ENCODE peak calls at places on chromosomes 12 and 14, in nine cellular contexts. F, S, J, M, C, T, P, U and H are unnamed samples.

GRCh38 chr12:115044073-115044472 is 360.1 kb upstream of the TBX3 start:
- DNase-seq in U (no peak), M (no peak), C (no peak), F (no peak), S (no peak), J (peak), T (no peak), P (no peak), H (no peak)

GRCh38 chr14:87002831-87003230 is 990.2 kb downstream of the GALC start:
- DNase-seq in U (peak), C (no peak), S (no peak), T (no peak), J (peak), F (no peak), M (no peak), P (no peak), H (no peak)

GRCh38 chr12:55188974-55189556 is 31.8 kb upstream of the OR10A7 start:
- DNase-seq in J (peak), S (no peak), P (peak), T (peak), C (peak), M (peak), U (peak), F (peak), H (peak)

GRCh38 chr14:65062096-65063075 is 39.9 kb downstream of the MAX start:
- DNase-seq in C (no peak), T (no peak), U (peak), J (no peak), F (no peak), M (no peak), P (no peak), S (no peak), H (no peak)

GRCh38 chr14:35222872-35223471 is 69.2 kb upstream of the PSMA6 start:
- DNase-seq in T (no peak), U (no peak), F (no peak), P (no peak), C (no peak), S (no peak), M (no peak), J (no peak), H (no peak)

GRCh38 chr12:7219599-7220243 is 30.2 kb downstream of the PEX5 start:
- DNase-seq in F (peak), U (peak), S (peak), T (peak), P (peak), J (peak), C (peak), M (peak), H (peak)

GRCh38 chr14:64234877-64235651 is 59.1 kb downstream of the ESR2 start:
- DNase-seq in U (peak), J (peak), P (peak), S (no peak), F (peak), C (no peak), T (no peak), M (peak), H (no peak)

GRCh38 chr12:13282861-13283260 is 86.3 kb downstream of the EMP1 start:
- DNase-seq in M (no peak), F (no peak), U (no peak), P (no peak), S (no peak), T (no peak), J (no peak), C (no peak), H (no peak)

GRCh38 chr14:60222820-60223219 is 26.2 kb upstream of the PPM1A start:
- DNase-seq in M (peak), T (no peak), C (no peak), S (no peak), J (no peak), F (no peak), U (no peak), P (no peak), H (no peak)

GRCh38 chr12:49868952-49869815 is 26.3 kb upstream of the BCDIN3D start:
- DNase-seq in C (no peak), F (peak), S (peak), U (peak), M (peak), T (peak), P (no peak), J (peak), H (no peak)

GRCh38 chr12:1915082-1915968 is 3.1 kb downstream of the CACNA2D4 start:
- DNase-seq in C (peak), P (no peak), J (no peak), M (no peak), U (no peak), T (peak), F (peak), S (no peak), H (peak)

GRCh38 chr12:64682572-64683277 is 72.4 kb downstream of the RASSF3 start:
- DNase-seq in F (peak), U (peak), P (no peak), J (peak), C (no peak), T (no peak), M (peak), S (no peak), H (no peak)

GRCh38 chr14:61750708-61751474 is 11.3 kb upstream of the SNAPC1 start:
- DNase-seq in J (peak), T (peak), S (no peak), F (peak), C (no peak), U (peak), P (peak), M (peak), H (peak)

GRCh38 chr12:53118771-53119300 is 15.6 kb downstream of the SOAT2 start:
- DNase-seq in T (no peak), P (no peak), M (no peak), F (no peak), S (no peak), J (no peak), U (no peak), C (no peak), H (no peak)

GRCh38 chr12:52628841-52629240 is 10.5 kb upstream of the KRT73 start:
- DNase-seq in T (no peak), C (no peak), J (no peak), F (no peak), S (no peak), M (no peak), U (no peak), P (no peak), H (no peak)

GRCh38 chr14:33692762-33693161 is 258.1 kb downstream of the EGLN3 start:
- DNase-seq in F (no peak), U (peak), S (no peak), P (no peak), J (peak), M (no peak), T (no peak), C (no peak), H (no peak)

GRCh38 chr12:71415336-71416231 is 24.0 kb upstream of the LGR5 start:
- DNase-seq in P (peak), U (peak), C (no peak), T (peak), S (no peak), F (peak), J (peak), M (peak), H (peak)

GRCh38 chr14:106044949-106045596 is 518.7 kb downstream of the TMEM121 start:
- DNase-seq in F (peak), J (peak), U (no peak), M (peak), C (no peak), T (peak), S (no peak), P (peak), H (peak)

GRCh38 chr12:81143057-81143456 is 65.2 kb downstream of the ACSS3 start:
- DNase-seq in F (no peak), S (no peak), C (no peak), P (no peak), M (peak), U (no peak), J (no peak), T (no peak), H (no peak)

GRCh38 chr14:73760598-73761586 is 46.7 kb upstream of the PNMA1 start:
- DNase-seq in S (no peak), T (no peak), C (no peak), P (no peak), F (no peak), U (no peak), M (no peak), J (no peak), H (no peak)

GRCh38 chr14:94356379-94357056 is 31.9 kb downstream of the SERPINA1 start:
- DNase-seq in T (no peak), P (no peak), F (no peak), J (no peak), M (no peak), S (no peak), U (no peak), C (no peak), H (no peak)

GRCh38 chr14:94357166-94357565 is 31.2 kb downstream of the SERPINA1 start:
- DNase-seq in T (no peak), C (no peak), M (no peak), J (no peak), P (no peak), S (no peak), U (no peak), F (no peak), H (no peak)

GRCh38 chr14:94360945-94361565 is 27.3 kb downstream of the SERPINA1 start:
- DNase-seq in T (no peak), M (no peak), F (no peak), U (no peak), S (no peak), P (no peak), C (no peak), J (no peak), H (no peak)

GRCh38 chr14:94354638-94355185 is 31.6 kb upstream of the SERPINA6 start:
- DNase-seq in F (no peak), C (no peak), J (no peak), S (no peak), M (no peak), P (no peak), T (no peak), U (no peak), H (no peak)

DNA sequence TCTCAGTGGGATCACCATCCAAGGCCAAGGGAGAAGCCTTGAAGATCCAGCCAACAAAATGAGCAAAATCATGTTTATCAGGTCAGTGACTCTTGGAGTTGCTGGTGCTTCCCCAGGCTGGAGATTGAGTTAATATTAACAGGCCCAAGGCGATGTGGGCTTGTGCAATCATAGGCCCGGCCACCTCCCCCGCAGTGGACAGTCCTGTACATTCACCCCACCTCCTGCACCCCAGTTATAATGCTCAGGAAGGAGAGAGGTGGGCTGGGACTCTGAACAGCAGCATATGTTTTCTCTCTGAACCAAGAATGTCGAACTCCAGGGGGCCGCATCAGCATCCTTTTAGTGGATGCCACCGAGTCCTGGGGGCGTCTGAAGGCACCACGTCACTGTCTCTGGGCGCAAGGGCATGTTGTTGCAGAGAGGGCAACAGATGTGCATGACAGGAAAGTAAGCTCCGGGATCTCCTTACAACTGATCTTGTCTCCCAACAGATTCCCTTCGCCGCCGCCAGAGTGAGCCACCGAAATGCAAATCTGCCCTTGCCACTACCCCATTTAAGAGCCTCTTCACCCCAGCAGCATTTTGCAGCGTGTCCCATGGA is 32.2 kb upstream of the SERPINA6 start:
- DNase-seq in T (peak), S (no peak), J (peak), F (no peak), C (no peak), M (peak), P (no peak), U (peak), H (peak)
- TF ChIP-seq CTCF in T (peak), S (no peak), J (peak), F (peak), C (peak), M (no peak), P (no peak), U (peak), H (no peak)

GRCh38 chr12:107107381-107107780 is 14.0 kb upstream of the CRY1 start:
- DNase-seq in S (no peak), J (no peak), F (no peak), M (no peak), U (no peak), P (no peak), T (no peak), C (no peak), H (no peak)
- TF ChIP-seq CTCF in S (no peak), J (no peak), F (no peak), M (no peak), U (no peak), P (no peak), T (no peak), C (no peak), H (no peak)

DNA sequence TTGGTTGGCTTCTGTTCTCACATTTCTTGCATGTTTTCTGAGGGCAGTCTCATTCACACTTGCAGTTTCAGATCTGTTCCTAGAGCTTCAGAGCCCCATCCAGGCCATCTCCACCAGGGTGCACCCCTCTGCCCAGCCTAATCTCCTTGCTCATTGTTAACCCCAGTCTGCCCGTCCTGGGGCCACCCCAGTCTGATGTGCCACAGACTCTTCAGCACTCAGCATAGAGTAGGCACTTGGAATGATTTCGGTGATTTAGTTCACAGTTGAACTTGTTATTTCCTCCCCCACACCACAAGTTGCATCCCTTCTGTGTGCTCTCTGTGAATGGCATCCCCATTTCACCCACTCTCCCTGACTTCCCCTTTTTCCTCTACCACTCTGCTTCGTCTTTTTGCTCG is 41.3 kb downstream of the ANO6 start:
- DNase-seq in P (peak), J (no peak), S (no peak), C (no peak), U (no peak), T (peak), F (no peak), M (no peak), H (peak)
- TF ChIP-seq CTCF in P (no peak), J (no peak), S (no peak), C (no peak), U (no peak), T (no peak), F (no peak), M (no peak), H (no peak)

GRCh38 chr12:103887738-103888137 is 42.5 kb upstream of the HSP90B1 start:
- DNase-seq in T (no peak), C (no peak), P (no peak), S (no peak), M (no peak), J (peak), U (no peak), F (no peak), H (no peak)
- TF ChIP-seq CTCF in T (no peak), C (no peak), P (no peak), S (no peak), M (no peak), J (no peak), U (no peak), F (no peak), H (no peak)

DNA sequence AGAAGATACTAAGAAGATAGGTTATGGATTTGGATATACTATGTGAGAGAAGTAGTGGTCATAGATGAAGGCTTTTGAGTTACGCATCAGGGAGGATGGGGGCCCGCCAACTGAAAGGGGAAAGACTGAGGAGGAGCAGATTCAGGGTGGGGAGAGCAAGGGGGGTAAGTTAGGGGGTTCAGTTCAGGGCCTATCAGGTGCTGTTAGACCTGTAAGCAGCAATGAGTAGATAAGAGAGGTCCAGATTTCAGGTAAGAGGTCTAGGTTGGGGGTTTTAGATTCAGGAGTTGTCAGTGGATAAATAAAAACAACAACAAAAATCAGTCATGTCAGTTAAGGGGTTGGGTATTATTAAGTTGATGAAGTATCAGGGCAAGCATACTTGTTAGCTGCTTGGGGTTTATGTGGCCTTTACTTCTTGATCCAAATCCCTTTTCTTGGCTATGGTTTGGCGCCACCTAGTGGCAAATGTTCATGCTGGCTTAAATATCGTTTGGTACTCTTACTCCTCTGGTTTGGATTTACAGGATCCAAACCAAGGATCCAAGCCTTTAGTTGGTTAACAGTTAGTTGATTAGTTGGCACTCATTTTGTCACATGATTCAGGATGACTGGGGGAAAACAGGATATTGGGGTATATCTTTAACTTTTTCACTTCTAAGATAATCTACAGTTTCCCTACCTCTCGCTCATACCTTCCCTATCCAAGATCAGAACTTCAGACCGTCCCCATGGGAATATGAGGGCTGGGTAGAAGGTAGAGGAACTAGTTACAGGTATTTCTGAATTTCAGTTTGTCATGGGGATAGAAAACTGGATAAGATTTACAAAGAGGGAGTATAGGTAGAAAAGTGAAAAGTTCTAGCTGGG is 65.1 kb downstream of the PCNX1 start:
- DNase-seq in P (peak), T (peak), C (peak), M (peak), S (peak), J (peak), U (peak), F (peak), H (peak)
- TF ChIP-seq CTCF in P (peak), T (peak), C (peak), M (peak), S (peak), J (peak), U (peak), F (peak), H (peak)

GRCh38 chr12:11348439-11348838 is 38.2 kb upstream of the PRB4 start:
- DNase-seq in M (no peak), C (no peak), T (no peak), S (no peak), F (no peak), U (no peak), P (no peak), J (no peak), H (no peak)

GRCh38 chr12:11344504-11344903 is 34.3 kb upstream of the PRB4 start:
- DNase-seq in S (no peak), U (no peak), C (no peak), P (no peak), T (no peak), F (no peak), J (no peak), M (no peak), H (no peak)

DNA sequence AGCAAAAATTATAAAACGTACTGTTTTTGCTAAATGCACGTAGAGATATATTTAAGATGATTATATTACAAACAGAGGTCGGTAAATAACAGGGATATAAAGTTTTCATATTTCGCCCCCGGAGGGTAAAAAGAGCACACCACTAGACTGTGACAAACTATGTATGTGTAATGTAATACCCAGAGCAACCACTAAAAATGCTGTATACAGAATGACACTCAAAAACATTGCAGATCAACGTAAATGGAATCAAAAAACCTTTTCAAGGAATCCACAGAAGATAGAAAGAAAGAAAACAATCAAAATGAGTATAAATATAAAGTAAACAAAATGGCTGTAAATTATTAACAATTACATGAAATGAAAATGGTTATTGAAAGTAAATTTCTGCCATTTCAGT is 37.6 kb upstream of the PRB4 start:
- DNase-seq in F (peak), P (no peak), S (no peak), M (no peak), U (no peak), J (no peak), T (no peak), C (no peak), H (no peak)
- TF ChIP-seq CTCF in F (peak), P (no peak), S (peak), M (no peak), U (no peak), J (peak), T (peak), C (peak), H (no peak)